ENCODE peak calls at places on chromosomes 5 and 9, in six cellular contexts. Q is IMR-90, R is right atrium auricular region, P is Peyer's patch, Z is A549, S is hepatocyte. C is an unnamed sample.

GRCh38 chr9:19200234-19200633 is 30.3 kb upstream of the DENND4C start:
- DNase-seq in Q (no peak), R (no peak), P (no peak), Z (no peak), S (no peak), C (no peak)

GRCh38 chr5:176817864-176818377 is 7.6 kb downstream of the UNC5A start:
- DNase-seq in Q (no peak), R (no peak), P (no peak), Z (peak), S (peak), C (no peak)

GRCh38 chr5:41843456-41844112 is 26.6 kb downstream of the OXCT1 start:
- DNase-seq in Q (peak), R (no peak), P (no peak), Z (peak), S (peak), C (peak)

GRCh38 chr9:6215562-6215961 is at the start of gene IL33:
- DNase-seq in Q (no peak), R (peak), P (no peak), Z (no peak), S (peak), C (peak)

GRCh38 chr9:27247756-27248155 is 49.2 kb downstream of the EQTN start:
- DNase-seq in Q (peak), R (no peak), P (no peak), Z (peak), S (peak), C (peak)

GRCh38 chr5:7015586-7016256 is 302.5 kb downstream of the TENT4A start:
- DNase-seq in Q (no peak), R (no peak), P (no peak), Z (peak), S (no peak), C (no peak)

GRCh38 chr5:53276825-53277224 is 167.3 kb upstream of the MOCS2 start:
- DNase-seq in Q (peak), R (no peak), P (no peak), Z (no peak), S (no peak), C (no peak)

GRCh38 chr9:112914524-112914923 is 23.8 kb upstream of the SLC46A2 start:
- DNase-seq in Q (no peak), R (no peak), P (no peak), Z (no peak), S (no peak), C (no peak)

GRCh38 chr5:50501510-50502209 is 60.6 kb upstream of the EMB start:
- DNase-seq in Q (no peak), R (no peak), P (no peak), Z (no peak), S (no peak), C (no peak)

DNA sequence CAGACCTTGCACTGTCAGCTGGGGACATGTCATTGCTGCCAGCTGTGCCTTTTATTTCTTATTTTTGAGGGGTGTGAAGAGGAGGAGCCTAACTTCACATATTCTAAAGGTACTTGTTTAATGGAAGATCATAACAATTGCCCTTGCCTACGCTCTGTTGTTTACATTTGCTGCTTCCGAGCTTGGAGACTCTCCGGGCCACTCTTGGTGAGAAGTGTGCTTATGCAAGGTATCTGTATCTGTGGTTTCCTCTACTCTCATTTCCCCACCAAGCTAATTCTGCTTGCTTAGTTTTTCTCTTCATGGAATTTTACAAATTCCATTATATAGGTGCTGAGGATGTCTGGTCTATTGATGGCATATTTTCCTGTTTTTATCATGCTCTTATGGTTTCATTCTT is 105.3 kb downstream of the RASGRF2 start:
- DNase-seq in Q (peak), R (no peak), P (no peak), Z (no peak), S (no peak), C (no peak)
- TF ChIP-seq CTCF in Q (no peak), R (no peak), P (no peak), Z (no peak), S (no peak), C (no peak)

DNA sequence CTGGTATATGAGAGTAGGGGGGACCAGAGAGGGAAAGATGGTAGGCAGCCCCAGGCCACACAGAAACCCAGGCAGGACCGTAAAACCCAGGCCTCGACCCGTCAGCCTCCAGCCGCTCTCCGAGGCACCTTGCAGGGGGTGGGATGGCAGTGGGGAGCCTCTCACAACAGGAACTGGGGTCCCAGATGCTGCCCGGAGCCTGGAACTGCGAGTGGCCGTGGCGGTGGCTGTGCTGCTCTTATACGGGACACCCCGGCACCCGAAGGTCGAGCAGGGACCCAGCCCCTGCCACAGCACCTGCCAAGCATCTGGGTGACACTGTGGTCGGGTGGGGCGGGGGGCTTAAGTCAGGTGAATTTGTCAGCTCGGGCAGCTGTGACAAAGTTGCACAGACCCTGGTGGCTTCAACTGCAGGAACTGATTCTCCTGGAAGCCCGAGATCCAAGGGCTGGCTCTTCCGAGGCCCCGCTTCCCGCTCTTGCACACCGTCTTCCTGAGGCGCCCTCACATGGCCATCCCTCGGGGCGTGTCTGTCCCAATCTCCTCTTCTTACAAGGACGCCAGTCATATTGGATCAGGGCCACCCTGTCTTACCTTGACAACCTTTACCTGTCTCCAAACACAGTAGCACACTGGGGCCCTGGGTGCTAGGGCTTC is 47.6 kb upstream of the EGFL7 start:
- DNase-seq in Q (no peak), R (no peak), P (no peak), Z (peak), S (no peak), C (peak)
- TF ChIP-seq CTCF in Q (no peak), R (no peak), P (peak), Z (no peak), S (peak), C (no peak)

GRCh38 chr9:15403155-15403554 is 19.5 kb upstream of the SNAPC3 start:
- DNase-seq in Q (no peak), R (no peak), P (no peak), Z (peak), S (no peak), C (peak)
- TF ChIP-seq CTCF in Q (no peak), R (no peak), P (peak), Z (peak), S (no peak), C (peak)

GRCh38 chr5:136065588-136065987 is 36.8 kb downstream of the TGFBI start:
- DNase-seq in Q (no peak), R (no peak), P (no peak), Z (no peak), S (no peak), C (no peak)

GRCh38 chr5:136067422-136067821 is 38.6 kb downstream of the TGFBI start:
- DNase-seq in Q (no peak), R (no peak), P (no peak), Z (no peak), S (no peak), C (no peak)

GRCh38 chr5:136064510-136064909 is 35.7 kb downstream of the TGFBI start:
- DNase-seq in Q (no peak), R (no peak), P (no peak), Z (no peak), S (no peak), C (no peak)

GRCh38 chr5:136063778-136064465 is 35.1 kb downstream of the TGFBI start:
- DNase-seq in Q (no peak), R (peak), P (no peak), Z (no peak), S (no peak), C (no peak)

DNA sequence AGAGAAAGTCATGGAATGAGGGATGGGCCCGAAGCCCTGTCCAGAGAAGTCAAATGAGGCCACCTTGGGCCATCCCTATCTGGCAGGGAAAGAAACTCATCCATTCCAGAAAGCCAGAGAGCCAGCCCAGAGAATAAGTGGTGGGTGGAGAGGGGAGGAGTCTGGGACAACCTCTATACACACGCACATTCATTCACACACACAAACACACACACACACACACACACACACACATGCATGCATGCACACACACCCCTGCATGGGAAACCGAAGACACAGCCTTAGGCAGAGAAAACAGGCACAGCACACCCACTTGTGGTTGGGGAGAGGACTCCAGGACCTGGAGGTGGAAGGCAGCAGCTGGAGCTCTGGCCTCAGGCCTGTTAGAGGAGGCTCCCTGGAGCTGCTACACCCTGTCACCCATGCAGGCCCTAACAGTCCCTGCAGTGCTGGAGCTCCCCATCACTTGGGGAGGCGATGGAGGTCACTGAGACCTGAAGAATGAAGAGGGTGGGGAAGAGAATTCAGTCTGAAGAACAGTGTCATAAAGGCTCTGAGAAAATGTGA is 38.0 kb downstream of the TGFBI start:
- DNase-seq in Q (peak), R (peak), P (no peak), Z (peak), S (no peak), C (peak)
- TF ChIP-seq CTCF in Q (peak), R (no peak), P (peak), Z (no peak), S (peak), C (no peak)

GRCh38 chr9:15357050-15357653 is 50.1 kb upstream of the TTC39B start:
- DNase-seq in Q (no peak), R (no peak), P (peak), Z (peak), S (peak), C (no peak)
- TF ChIP-seq CTCF in Q (no peak), R (no peak), P (peak), Z (no peak), S (no peak), C (no peak)

DNA sequence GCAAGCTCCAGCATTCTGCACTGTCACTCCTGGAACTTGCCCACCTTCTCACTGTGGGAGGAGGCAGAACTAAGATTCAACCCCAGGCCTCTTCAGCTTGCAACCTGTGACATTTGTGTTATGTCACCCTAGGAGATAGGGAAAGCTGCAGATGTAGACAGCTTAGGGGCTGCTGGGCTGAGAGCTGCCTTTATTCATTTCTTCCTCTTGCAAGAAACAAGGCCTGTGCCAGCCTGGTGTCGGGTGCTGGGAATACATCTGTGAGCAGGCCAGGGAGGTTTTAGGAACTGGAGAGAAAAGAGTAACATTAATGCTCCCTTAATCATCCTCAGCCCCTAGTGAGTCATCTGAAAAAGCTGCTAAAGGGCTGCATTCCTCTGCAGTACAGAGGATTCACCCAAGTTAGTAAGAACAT is 101.8 kb downstream of the FGF18 start:
- DNase-seq in Q (peak), R (peak), P (no peak), Z (peak), S (peak), C (peak)
- TF ChIP-seq CTCF in Q (peak), R (no peak), P (no peak), Z (no peak), S (no peak), C (peak)

GRCh38 chr9:22228542-22228941 is 218.1 kb upstream of the DMRTA1 start:
- DNase-seq in Q (peak), R (no peak), P (no peak), Z (no peak), S (no peak), C (no peak)
- TF ChIP-seq CTCF in Q (peak), R (no peak), P (peak), Z (no peak), S (peak), C (no peak)

GRCh38 chr9:121105531-121105930 is 30.8 kb downstream of the CNTRL start:
- DNase-seq in Q (no peak), R (no peak), P (no peak), Z (no peak), S (no peak), C (no peak)

GRCh38 chr9:121107881-121108280 is 33.1 kb downstream of the CNTRL start:
- DNase-seq in Q (no peak), R (no peak), P (no peak), Z (no peak), S (no peak), C (no peak)

GRCh38 chr9:121107041-121107440 is 32.3 kb downstream of the CNTRL start:
- DNase-seq in Q (no peak), R (no peak), P (no peak), Z (peak), S (no peak), C (peak)
- TF ChIP-seq CTCF in Q (no peak), R (no peak), P (no peak), Z (no peak), S (no peak), C (peak)

DNA sequence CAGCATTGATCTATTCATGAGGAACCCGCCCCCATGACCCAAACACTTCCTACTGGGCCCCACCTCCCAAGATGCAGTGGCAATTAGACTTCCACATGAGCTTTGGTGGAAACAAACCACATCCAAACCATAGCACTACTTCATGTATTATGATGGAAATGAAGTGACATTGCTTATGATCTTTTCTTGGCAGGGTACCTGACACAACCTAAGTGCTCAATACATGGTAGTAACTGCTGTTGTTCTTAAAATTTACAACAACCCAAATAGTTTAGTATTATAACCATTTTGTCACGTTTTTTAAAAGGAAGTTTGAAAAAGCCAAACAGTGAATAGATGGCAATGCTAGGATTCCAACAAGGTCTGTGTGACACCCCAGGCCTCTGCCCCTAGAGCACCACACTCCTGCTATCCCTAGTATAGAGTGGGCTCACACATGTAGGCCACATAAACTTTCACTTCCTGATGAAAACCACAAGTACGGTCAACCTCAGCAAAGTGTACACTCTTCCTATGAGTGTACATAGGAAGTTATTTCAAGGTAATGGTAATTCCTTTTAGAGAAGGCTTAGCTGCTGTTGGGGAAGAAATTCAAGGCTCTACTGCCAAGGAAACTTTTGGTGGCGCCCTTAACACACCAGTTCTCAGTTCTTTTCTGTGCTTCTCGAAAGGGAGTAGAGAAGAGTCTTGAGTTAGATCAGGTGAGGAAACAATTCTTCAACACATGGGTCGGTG is 97.6 kb downstream of the ARSB start:
- DNase-seq in Q (peak), R (no peak), P (peak), Z (no peak), S (no peak), C (no peak)
- TF ChIP-seq CTCF in Q (no peak), R (no peak), P (no peak), Z (no peak), S (no peak), C (no peak)

GRCh38 chr5:9544056-9544455 is 1.8 kb downstream of the SEMA5A start:
- DNase-seq in Q (peak), R (no peak), P (no peak), Z (no peak), S (no peak), C (no peak)
- TF ChIP-seq CTCF in Q (no peak), R (no peak), P (no peak), Z (no peak), S (no peak), C (no peak)